ENCODE peak calls at places on chromosomes 3 and 15, in six cellular contexts. M is fibroblast of lung; B is cardiac muscle cell; R is sigmoid colon; Z is mammary epithelial cell; Y is CD8-positive, alpha-beta memory T cell. V is an unnamed sample.

GRCh38 chr3:188256764-188257163 is 102.8 kb downstream of the LPP start:
- DNase-seq in Y (no peak), R (no peak), Z (no peak), M (no peak), B (no peak), V (no peak)

GRCh38 chr3:110314512-110315114 is 757.0 kb upstream of the NECTIN3 start:
- DNase-seq in M (peak; percentile 45), R (no peak), Z (peak; percentile 50), B (peak; percentile 86), Y (peak; percentile 58), V (peak; percentile 63)

GRCh38 chr15:61660579-61660978 is 399.7 kb downstream of the VPS13C start:
- DNase-seq in B (no peak), R (peak; percentile 73), Z (peak; percentile 8), M (peak; percentile 9), Y (no peak), V (no peak)

GRCh38 chr3:145721815-145722214 is 439.2 kb downstream of the PLOD2 start:
- DNase-seq in M (no peak), R (no peak), B (no peak), Y (no peak), Z (no peak), V (no peak)

GRCh38 chr15:37891754-37892368 is 42.6 kb upstream of the TMCO5A start:
- DNase-seq in Z (peak; percentile 42), B (peak; percentile 71), R (no peak), M (peak; percentile 47), Y (no peak), V (no peak)

GRCh38 chr15:84953136-84953535 is 28.5 kb upstream of the PDE8A start:
- DNase-seq in R (no peak), B (no peak), Z (no peak), M (peak; percentile 56), Y (no peak), V (no peak)

GRCh38 chr15:89749526-89749925 is 1.5 kb downstream of the MESP1 start:
- DNase-seq in Z (no peak), R (no peak), M (no peak), Y (no peak), B (no peak), V (no peak)

GRCh38 chr15:96860746-96861145 is 530.2 kb downstream of the NR2F2 start:
- DNase-seq in R (no peak), M (no peak), Z (no peak), Y (no peak), B (no peak), V (no peak)

GRCh38 chr15:69823223-69823907 is 274.4 kb downstream of the TLE3 start:
- DNase-seq in R (peak; percentile 19), B (no peak), M (peak; percentile 11), Y (no peak), Z (peak; percentile 10), V (no peak)

DNA sequence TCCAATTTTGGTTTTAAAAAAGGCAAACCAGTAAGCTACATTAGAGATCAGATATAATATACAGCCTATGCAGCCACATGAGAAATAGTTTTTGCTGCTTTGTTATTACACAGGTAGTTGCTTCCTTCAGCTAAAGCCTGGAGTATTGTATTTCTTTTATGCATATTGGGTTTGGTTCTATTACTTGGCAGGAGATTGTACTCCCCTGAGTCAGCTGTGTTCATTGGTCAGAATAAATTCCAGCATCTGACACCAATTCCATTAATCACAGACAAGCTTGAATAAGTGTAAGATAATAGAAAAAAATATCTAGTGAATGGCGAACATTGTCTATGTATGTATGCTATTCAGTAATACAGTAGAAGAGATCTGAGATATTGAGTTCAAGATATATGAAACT is 26.1 kb upstream of the ZCWPW2 start:
- DNase-seq in B (no peak), Y (no peak), Z (peak; percentile 47), R (no peak), M (peak; percentile 84), V (no peak)
- H3K4me1 ChIP-seq in B (no peaks in the 10 kb centered on the region), Y (peaks cover 29% of the 10 kb centered on the region), Z (no peaks in the 10 kb centered on the region), R (no peaks in the 10 kb centered on the region), M (no peaks in the 10 kb centered on the region), V (peaks cover 21% of the 10 kb centered on the region)

GRCh38 chr3:122066331-122067213 is 11.4 kb downstream of the CD86 start:
- DNase-seq in Z (no peak), M (no peak), R (no peak), Y (no peak), B (peak; percentile 20), V (no peak)
- H3K4me1 ChIP-seq in Z (no peaks in the 10 kb centered on the region), M (no peaks in the 10 kb centered on the region), R (no peaks in the 10 kb centered on the region), Y (no peaks in the 10 kb centered on the region), B (peaks cover 3% of the 10 kb centered on the region), V (no peaks in the 10 kb centered on the region)

GRCh38 chr3:81463761-81464160 is 297.7 kb downstream of the GBE1 start:
- DNase-seq in B (no peak), Y (no peak), Z (no peak), M (no peak), R (no peak), V (no peak)
- H3K4me1 ChIP-seq in B (peaks cover 6% of the 10 kb centered on the region), Y (no peaks in the 10 kb centered on the region), Z (no peaks in the 10 kb centered on the region), M (no peaks in the 10 kb centered on the region), R (no peaks in the 10 kb centered on the region), V (no peaks in the 10 kb centered on the region)

GRCh38 chr3:196008929-196009328 is 73.0 kb downstream of the TFRC start:
- DNase-seq in Y (no peak), R (peak; percentile 48), B (no peak), M (no peak), Z (no peak), V (no peak)

GRCh38 chr3:196013587-196014487 is 68.1 kb downstream of the TFRC start:
- DNase-seq in B (no peak), Z (no peak), M (no peak), R (no peak), Y (no peak), V (no peak)

GRCh38 chr3:196012941-196013471 is 68.9 kb downstream of the TFRC start:
- DNase-seq in B (no peak), Z (no peak), M (no peak), Y (no peak), R (no peak), V (no peak)

GRCh38 chr3:196009456-196009855 is 72.4 kb downstream of the TFRC start:
- DNase-seq in B (no peak), R (no peak), Y (no peak), M (no peak), Z (no peak), V (no peak)

GRCh38 chr3:196012481-196012880 is 69.4 kb downstream of the TFRC start:
- DNase-seq in Z (no peak), B (no peak), R (no peak), M (peak; percentile 61), Y (no peak), V (no peak)
- H3K4me1 ChIP-seq in Z (no peaks in the 10 kb centered on the region), B (no peaks in the 10 kb centered on the region), R (no peaks in the 10 kb centered on the region), M (no peaks in the 10 kb centered on the region), Y (no peaks in the 10 kb centered on the region), V (no peaks in the 10 kb centered on the region)

V was measured in CD4-positive, alpha-beta memory T cell.